ENCODE peak calls at places on chromosomes 3 and 15, in nine cellular contexts. B is neural progenitor cell; I is CD4-positive, alpha-beta T cell; L is GM23248; G is PC-3; F is substantia nigra; W is RWPE1; Y is fibroblast of lung; A is coronary artery. J is an unnamed sample.

GRCh38 chr3:38247366-38248035 is 18.1 kb upstream of the SLC22A13 start:
- DNase-seq in B (no peak), I (no peak), L (peak), G (peak), F (no peak), W (peak), Y (peak), A (no peak), J (peak)

GRCh38 chr3:45612918-45613602 is 18.5 kb downstream of the LIMD1 start:
- DNase-seq in B (no peak), I (no peak), L (peak), G (peak), F (no peak), W (no peak), Y (peak), A (no peak), J (no peak)

GRCh38 chr15:52241489-52241888 is 50.3 kb upstream of the GNB5 start:
- DNase-seq in B (no peak), I (no peak), L (no peak), G (no peak), F (no peak), W (no peak), Y (no peak), A (no peak), J (no peak)

GRCh38 chr15:60673918-60674558 is 195.1 kb upstream of the ICE2 start:
- DNase-seq in B (no peak), I (no peak), L (peak), G (peak), F (no peak), W (peak), Y (peak), A (peak), J (peak)

GRCh38 chr15:40310001-40310959 is 2.5 kb upstream of the PLCB2 start:
- DNase-seq in B (peak), I (peak), L (peak), G (peak), F (peak), W (no peak), Y (no peak), A (no peak), J (peak)

GRCh38 chr15:36688310-36689102 is 109.1 kb downstream of the CDIN1 start:
- DNase-seq in B (no peak), I (no peak), L (peak), G (peak), F (no peak), W (peak), Y (peak), A (no peak), J (no peak)

GRCh38 chr3:73549071-73549600 is 75.6 kb downstream of the PDZRN3 start:
- DNase-seq in B (no peak), I (no peak), L (no peak), G (no peak), F (no peak), W (no peak), Y (no peak), A (no peak), J (no peak)

GRCh38 chr15:80436511-80437307 is 32.5 kb downstream of the ARNT2 start:
- DNase-seq in B (no peak), I (no peak), L (peak), G (peak), F (no peak), W (peak), Y (peak), A (no peak), J (peak)

GRCh38 chr3:95926904-95927501 is 887.4 kb upstream of the EPHA6 start:
- DNase-seq in B (peak), I (no peak), L (no peak), G (no peak), F (no peak), W (no peak), Y (no peak), A (no peak), J (no peak)

GRCh38 chr3:9399746-9400145 is 2.3 kb downstream of the SETD5 start:
- DNase-seq in B (peak), I (no peak), L (peak), G (peak), F (peak), W (peak), Y (peak), A (peak), J (peak)

GRCh38 chr15:72851586-72851985 is 68.0 kb upstream of the ADPGK start:
- DNase-seq in B (no peak), I (no peak), L (no peak), G (no peak), F (no peak), W (no peak), Y (no peak), A (no peak), J (no peak)

GRCh38 chr3:126552688-126553283 is 5.9 kb downstream of the C3orf22 start:
- DNase-seq in B (no peak), I (no peak), L (no peak), G (no peak), F (no peak), W (no peak), Y (no peak), A (peak), J (no peak)

GRCh38 chr15:67835349-67836133 is 4.3 kb downstream of the RNU6-1 start:
- DNase-seq in B (peak), I (no peak), L (no peak), G (no peak), F (no peak), W (no peak), Y (no peak), A (no peak), J (no peak)

GRCh38 chr3:53074761-53075742 is 29.2 kb upstream of the SFMBT1 start:
- DNase-seq in B (no peak), I (no peak), L (no peak), G (no peak), F (no peak), W (no peak), Y (no peak), A (no peak), J (no peak)

GRCh38 chr3:147864754-147865354 is 455.7 kb downstream of the ZIC1 start:
- DNase-seq in B (peak), I (no peak), L (no peak), G (peak), F (no peak), W (no peak), Y (peak), A (no peak), J (no peak)

GRCh38 chr15:48865387-48866079 is 12.4 kb upstream of the EID1 start:
- DNase-seq in B (peak), I (no peak), L (peak), G (no peak), F (no peak), W (no peak), Y (peak), A (no peak), J (peak)

GRCh38 chr3:60696559-60697125 is 554.6 kb downstream of the FHIT start:
- DNase-seq in B (no peak), I (no peak), L (no peak), G (peak), F (no peak), W (no peak), Y (no peak), A (no peak), J (no peak)

GRCh38 chr3:143839980-143840379 is 8.3 kb downstream of the SLC9A9 start:
- DNase-seq in B (no peak), I (no peak), L (no peak), G (no peak), F (no peak), W (no peak), Y (no peak), A (no peak), J (no peak)

GRCh38 chr15:68113273-68113672 is 59.2 kb downstream of the PIAS1 start:
- DNase-seq in B (no peak), I (no peak), L (peak), G (no peak), F (no peak), W (no peak), Y (peak), A (no peak), J (peak)

GRCh38 chr3:123076112-123076495 is 9.3 kb downstream of the PDIA5 start:
- DNase-seq in B (no peak), I (no peak), L (no peak), G (no peak), F (no peak), W (no peak), Y (no peak), A (no peak), J (no peak)

GRCh38 chr15:96274698-96275097 is 55.8 kb upstream of the NR2F2 start:
- DNase-seq in B (no peak), I (no peak), L (peak), G (peak), F (no peak), W (peak), Y (peak), A (no peak), J (no peak)

GRCh38 chr3:62373714-62374333 is 474 bp upstream of the FEZF2 start:
- DNase-seq in B (peak), I (no peak), L (no peak), G (no peak), F (no peak), W (no peak), Y (no peak), A (no peak), J (no peak)

GRCh38 chr3:108486910-108487309 is 23.5 kb downstream of the MYH15 start:
- DNase-seq in B (no peak), I (no peak), L (peak), G (peak), F (peak), W (peak), Y (peak), A (no peak), J (peak)

GRCh38 chr3:43695443-43695842 is 4.7 kb downstream of the ABHD5 start:
- DNase-seq in B (no peak), I (no peak), L (peak), G (peak), F (no peak), W (peak), Y (peak), A (no peak), J (no peak)

GRCh38 chr3:30002782-30003181 is 603.6 kb upstream of the TGFBR2 start:
- DNase-seq in B (no peak), I (no peak), L (peak), G (no peak), F (no peak), W (no peak), Y (no peak), A (no peak), J (no peak)

GRCh38 chr3:99845999-99846398 is 28.3 kb downstream of the CMSS1 start:
- DNase-seq in B (no peak), I (no peak), L (peak), G (no peak), F (no peak), W (no peak), Y (no peak), A (no peak), J (no peak)

GRCh38 chr3:122392868-122393844 is 9.2 kb downstream of the FAM162A start:
- DNase-seq in B (peak), I (no peak), L (peak), G (peak), F (no peak), W (peak), Y (peak), A (no peak), J (peak)

GRCh38 chr15:90075420-90076289 is 26.6 kb downstream of the IDH2 start:
- DNase-seq in B (no peak), I (no peak), L (no peak), G (peak), F (no peak), W (peak), Y (peak), A (no peak), J (peak)

GRCh38 chr3:40588406-40588805 is 63.6 kb downstream of the ZNF621 start:
- DNase-seq in B (peak), I (no peak), L (no peak), G (peak), F (no peak), W (peak), Y (no peak), A (no peak), J (peak)

GRCh38 chr15:101376615-101377395 is 81.8 kb upstream of the SNRPA1 start:
- DNase-seq in B (no peak), I (no peak), L (no peak), G (no peak), F (no peak), W (no peak), Y (no peak), A (no peak), J (no peak)

GRCh38 chr3:175702956-175703355 is 843.8 kb downstream of the NAALADL2 start:
- DNase-seq in B (no peak), I (no peak), L (no peak), G (no peak), F (no peak), W (no peak), Y (no peak), A (no peak), J (no peak)

GRCh38 chr15:71564217-71564616 is 246.1 kb upstream of the NR2E3 start:
- DNase-seq in B (no peak), I (no peak), L (no peak), G (no peak), F (no peak), W (no peak), Y (no peak), A (no peak), J (no peak)
- H3K27ac ChIP-seq in B (no peak), I (no peak), L (no peak), G (no peak), F (no peak), W (no peak), Y (no peak), A (no peak), J (no peak)

DNA sequence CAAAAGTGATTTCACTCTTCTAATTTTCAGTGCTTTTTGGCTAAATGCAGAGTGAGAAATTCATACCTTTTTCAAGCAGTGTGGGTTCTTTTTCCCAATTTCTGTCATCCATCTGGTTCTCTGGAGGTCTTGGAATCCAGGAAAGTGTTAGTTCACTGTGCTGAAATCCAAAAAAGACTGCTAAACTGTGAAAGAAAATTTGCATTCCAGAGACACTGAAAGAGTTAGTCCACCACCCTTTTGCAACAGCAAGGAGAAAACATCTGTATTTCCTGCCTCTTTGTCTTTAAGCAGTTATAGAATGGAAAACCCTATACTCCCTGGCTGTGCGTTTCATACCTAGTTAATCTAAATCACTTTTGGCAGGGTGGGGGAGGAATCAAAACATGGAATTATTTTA is 317.9 kb upstream of the TPRG1 start:
- DNase-seq in B (no peak), I (no peak), L (peak), G (no peak), F (no peak), W (no peak), Y (peak), A (no peak), J (no peak)
- H3K27ac ChIP-seq in B (no peak), I (no peak), L (peak), G (no peak), F (peak), W (no peak), Y (no peak), A (peak), J (peak)

DNA sequence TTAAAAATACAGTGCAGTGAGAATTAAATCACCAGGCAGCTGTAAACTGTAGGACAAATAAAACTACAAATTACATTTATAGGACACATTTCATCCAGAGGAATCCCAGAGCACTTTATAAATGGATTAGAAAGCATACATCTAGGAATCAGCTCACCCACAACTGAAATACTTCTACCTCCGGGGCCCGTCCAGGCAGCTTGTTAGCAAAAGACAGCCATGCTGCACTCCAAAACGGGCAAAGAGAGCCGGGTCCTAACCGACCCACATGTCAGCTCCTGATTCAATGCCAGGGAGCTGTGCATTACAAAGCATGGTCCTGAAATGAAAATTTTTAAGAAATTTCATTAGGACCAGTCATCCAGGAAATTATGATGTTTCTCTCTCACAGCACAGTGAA is 234.1 kb downstream of the CBLB start:
- DNase-seq in B (no peak), I (no peak), L (no peak), G (no peak), F (no peak), W (no peak), Y (no peak), A (no peak), J (no peak)
- H3K27ac ChIP-seq in B (no peak), I (no peak), L (no peak), G (no peak), F (no peak), W (no peak), Y (no peak), A (no peak), J (no peak)

DNA sequence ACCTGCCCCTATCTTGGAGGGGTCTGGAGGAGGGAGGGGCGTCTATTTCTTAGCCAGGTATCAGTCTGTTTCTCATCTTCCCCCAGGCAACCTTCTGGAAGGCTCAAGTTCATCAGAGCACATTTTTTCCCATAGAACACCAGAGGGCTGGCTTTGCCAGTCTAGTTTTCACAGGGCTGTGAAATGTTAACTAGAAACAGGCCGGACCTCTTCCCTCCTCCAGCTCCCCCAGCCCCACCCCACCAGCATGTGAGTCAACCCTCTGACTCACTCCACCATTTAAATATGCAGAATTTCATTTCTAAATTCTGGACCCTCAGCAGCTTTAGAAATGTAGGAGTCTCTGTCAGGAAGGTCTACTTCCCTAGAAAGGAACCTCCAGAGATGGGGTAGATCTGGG is 66.8 kb downstream of the SLCO2A1 start:
- DNase-seq in B (no peak), I (no peak), L (peak), G (peak), F (no peak), W (peak), Y (peak), A (no peak), J (peak)
- H3K27ac ChIP-seq in B (no peak), I (no peak), L (no peak), G (no peak), F (no peak), W (peak), Y (no peak), A (no peak), J (no peak)

GRCh38 chr3:171444291-171444690 is 15.9 kb downstream of the TNIK start:
- DNase-seq in B (no peak), I (no peak), L (no peak), G (no peak), F (no peak), W (no peak), Y (no peak), A (no peak), J (no peak)
- H3K27ac ChIP-seq in B (no peak), I (no peak), L (no peak), G (no peak), F (no peak), W (no peak), Y (no peak), A (no peak), J (no peak)

GRCh38 chr3:183318846-183319770 is 66.1 kb downstream of the B3GNT5 start:
- DNase-seq in B (no peak), I (no peak), L (peak), G (no peak), F (no peak), W (no peak), Y (no peak), A (no peak), J (no peak)
- H3K27ac ChIP-seq in B (no peak), I (no peak), L (peak), G (peak), F (no peak), W (no peak), Y (no peak), A (no peak), J (no peak)

DNA sequence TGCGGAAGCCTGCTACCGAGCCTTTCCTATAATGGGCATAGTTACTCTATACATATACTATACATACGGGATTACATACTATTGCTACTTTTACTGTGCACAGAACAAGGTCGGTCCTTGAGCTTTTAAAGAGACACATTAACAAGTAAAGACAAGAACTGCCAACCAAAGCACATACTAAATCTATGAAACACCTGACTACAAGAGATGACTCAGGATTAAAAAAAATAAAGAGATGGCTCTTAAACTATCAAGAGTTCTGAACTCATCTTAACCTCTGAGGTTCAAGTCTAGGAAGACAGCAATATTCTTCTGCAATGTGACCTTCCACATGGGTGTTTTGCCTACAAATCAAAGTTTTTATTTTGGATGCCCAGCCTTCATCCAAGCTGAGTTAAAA is 106.8 kb downstream of the TNIK start:
- DNase-seq in B (no peak), I (no peak), L (peak), G (peak), F (no peak), W (peak), Y (peak), A (no peak), J (no peak)
- H3K27ac ChIP-seq in B (no peak), I (no peak), L (no peak), G (peak), F (no peak), W (no peak), Y (no peak), A (no peak), J (no peak)

GRCh38 chr3:23481660-23482278 is 278.6 kb downstream of the UBE2E2 start:
- DNase-seq in B (no peak), I (no peak), L (no peak), G (no peak), F (no peak), W (no peak), Y (peak), A (no peak), J (no peak)

GRCh38 chr3:23485922-23486321 is 282.8 kb downstream of the UBE2E2 start:
- DNase-seq in B (no peak), I (no peak), L (no peak), G (no peak), F (no peak), W (no peak), Y (no peak), A (no peak), J (no peak)

GRCh38 chr3:23487015-23487414 is 283.9 kb downstream of the UBE2E2 start:
- DNase-seq in B (no peak), I (no peak), L (no peak), G (no peak), F (no peak), W (no peak), Y (no peak), A (no peak), J (no peak)

GRCh38 chr3:23480981-23481380 is 277.9 kb downstream of the UBE2E2 start:
- DNase-seq in B (no peak), I (no peak), L (no peak), G (no peak), F (no peak), W (no peak), Y (no peak), A (no peak), J (no peak)

DNA sequence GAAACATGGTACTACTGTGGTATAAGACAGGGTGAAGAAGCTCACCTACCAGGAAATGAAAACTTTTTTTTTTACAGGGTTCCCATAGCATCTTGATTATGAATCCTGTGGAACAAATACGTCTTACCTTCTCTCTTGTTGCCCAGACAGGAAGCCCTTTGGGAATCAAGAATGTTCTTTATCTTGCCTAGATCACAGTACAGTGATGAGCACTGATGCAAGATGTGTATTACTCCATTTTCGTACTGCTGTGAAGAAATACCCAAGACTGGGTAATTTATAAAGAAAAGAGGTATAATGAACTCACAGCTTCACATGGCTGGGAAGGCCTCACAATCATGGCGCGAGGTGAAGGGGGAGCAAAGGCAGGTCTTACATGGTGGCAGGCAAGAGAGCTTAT is 281.3 kb downstream of the UBE2E2 start:
- DNase-seq in B (no peak), I (no peak), L (no peak), G (no peak), F (no peak), W (no peak), Y (no peak), A (no peak), J (no peak)
- H3K27ac ChIP-seq in B (no peak), I (no peak), L (no peak), G (no peak), F (no peak), W (no peak), Y (no peak), A (no peak), J (no peak)

J was measured in hepatocyte.